ENCODE peak calls at places on chromosome 13, in seven cellular contexts. G, I, E, Q, P, H and O are unnamed samples.
A peak's percentile ranks its signal among the peaks of the same experiment; 100 is the strongest.

GRCh38 chr13:99310382-99311031 is 3.3 kb upstream of the GPR183 start:
- DNase-seq in H (no peak), P (no peak), Q (no peak), G (peak; percentile 52), I (peak; percentile 51), E (no peak), O (no peak)

GRCh38 chr13:42377640-42378382 is 105.9 kb downstream of the AKAP11 start:
- DNase-seq in P (no peak), E (no peak), Q (no peak), G (peak; percentile 39), I (no peak), H (no peak), O (no peak)

GRCh38 chr13:103067751-103068563 is 1.7 kb upstream of the SLC10A2 start:
- DNase-seq in Q (no peak), G (no peak), E (no peak), P (peak; percentile 86), I (no peak), H (no peak), O (no peak)

GRCh38 chr13:106362637-106363036 is 172.8 kb downstream of the EFNB2 start:
- DNase-seq in P (no peak), H (no peak), E (no peak), Q (no peak), G (no peak), I (no peak), O (no peak)

GRCh38 chr13:23570099-23570926 is at the start of gene TNFRSF19:
- DNase-seq in I (no peak), P (peak; percentile 63), Q (no peak), H (peak; percentile 76), E (peak; percentile 43), G (peak; percentile 79), O (peak; percentile 10)

GRCh38 chr13:101453784-101454201 is 1.3 kb downstream of the ITGBL1 start:
- DNase-seq in Q (peak; percentile 57), I (no peak), P (peak; percentile 64), E (peak; percentile 13), G (no peak), H (no peak), O (peak; percentile 65)

GRCh38 chr13:81987159-81987558 is 1646.2 kb upstream of the SPRY2 start:
- DNase-seq in H (no peak), E (no peak), I (no peak), G (no peak), P (no peak), Q (no peak), O (no peak)

GRCh38 chr13:50129065-50129922 is 114.0 kb downstream of the KCNRG start:
- DNase-seq in I (no peak), P (no peak), Q (peak; percentile 79), H (no peak), E (no peak), G (no peak), O (no peak)

GRCh38 chr13:46355906-46356305 is 31.1 kb downstream of the RUBCNL start:
- DNase-seq in E (no peak), I (no peak), H (no peak), Q (no peak), P (no peak), G (no peak), O (no peak)

GRCh38 chr13:107069107-107069776 is 501.3 kb upstream of the ARGLU1 start:
- DNase-seq in P (no peak), G (peak; percentile 20), H (no peak), I (no peak), Q (no peak), E (no peak), O (no peak)

GRCh38 chr13:80084086-80084676 is 256.7 kb downstream of the SPRY2 start:
- DNase-seq in E (no peak), I (no peak), H (no peak), P (no peak), G (peak; percentile 83), Q (no peak), O (no peak)

GRCh38 chr13:89565711-89566110 is 1781.8 kb upstream of the MIR17HG start:
- DNase-seq in G (no peak), E (no peak), P (no peak), Q (no peak), I (no peak), H (no peak), O (no peak)

GRCh38 chr13:50382511-50382910 is 367.3 kb downstream of the KCNRG start:
- DNase-seq in Q (no peak), H (no peak), E (no peak), I (no peak), P (no peak), G (no peak), O (no peak)

GRCh38 chr13:62483774-62484173 is 1068.1 kb upstream of the PCDH20 start:
- DNase-seq in E (no peak), I (no peak), Q (no peak), H (no peak), P (no peak), G (no peak), O (no peak)

GRCh38 chr13:43475135-43475534 is 311.6 kb downstream of the ENOX1 start:
- DNase-seq in I (no peak), E (peak; percentile 13), Q (no peak), H (no peak), G (no peak), P (no peak), O (no peak)

GRCh38 chr13:39531646-39532045 is 71.3 kb downstream of the LHFPL6 start:
- DNase-seq in G (no peak), P (no peak), Q (no peak), I (no peak), H (no peak), E (no peak), O (no peak)

GRCh38 chr13:61414686-61415664 is 674 bp downstream of the PCDH20 start:
- DNase-seq in I (peak; percentile 32), Q (peak; percentile 79), H (no peak), G (no peak), E (no peak), P (peak; percentile 94), O (peak; percentile 66)

GRCh38 chr13:51996660-51997059 is 14.6 kb downstream of the ATP7B start:
- DNase-seq in H (no peak), P (no peak), Q (no peak), I (no peak), E (no peak), G (no peak), O (no peak)

GRCh38 chr13:20351279-20352022 is 119.3 kb upstream of the GJB6 start:
- DNase-seq in E (no peak), Q (no peak), H (no peak), P (no peak), I (peak; percentile 61), G (peak; percentile 34), O (no peak)

GRCh38 chr13:36207672-36208071 is 6.7 kb downstream of the SOHLH2 start:
- DNase-seq in E (no peak), I (no peak), Q (no peak), H (no peak), G (no peak), P (no peak), O (no peak)

GRCh38 chr13:27792393-27793218 is at the start of gene GSX1:
- DNase-seq in H (peak; percentile 51), I (peak; percentile 39), P (peak; percentile 94), E (peak; percentile 77), Q (peak; percentile 88), G (peak; percentile 51), O (peak; percentile 48)

GRCh38 chr13:20197361-20197834 is 4.7 kb upstream of the GJB2 start:
- DNase-seq in P (no peak), I (no peak), Q (no peak), H (no peak), E (no peak), G (no peak), O (no peak)

GRCh38 chr13:83881917-83882625 is at the start of gene SLITRK1:
- DNase-seq in Q (peak; percentile 69), H (peak; percentile 29), I (no peak), E (peak; percentile 43), P (peak; percentile 97), G (peak; percentile 41), O (peak; percentile 41)

GRCh38 chr13:40271931-40272775 is 394.3 kb downstream of the FOXO1 start:
- DNase-seq in E (peak; percentile 45), P (peak; percentile 57), I (no peak), Q (peak; percentile 77), H (peak; percentile 45), G (peak; percentile 73), O (peak; percentile 78)

GRCh38 chr13:59119475-59119874 is 1044.3 kb downstream of the DIAPH3 start:
- DNase-seq in H (no peak), Q (no peak), I (no peak), E (no peak), G (no peak), P (no peak), O (no peak)

GRCh38 chr13:110559429-110559943 is 2.0 kb downstream of the RAB20 start:
- DNase-seq in I (no peak), Q (peak; percentile 80), P (no peak), G (peak; percentile 48), H (peak; percentile 37), E (peak; percentile 78), O (peak; percentile 96)
- H3K27ac ChIP-seq in I (no peak overlapping the region), Q (peak overlapping the region; percentile 98), P (no peak overlapping the region), G (no peak overlapping the region), H (peak overlapping the region; percentile 87), E (peak overlapping the region; percentile 99), O (peak overlapping the region; percentile 98)

DNA sequence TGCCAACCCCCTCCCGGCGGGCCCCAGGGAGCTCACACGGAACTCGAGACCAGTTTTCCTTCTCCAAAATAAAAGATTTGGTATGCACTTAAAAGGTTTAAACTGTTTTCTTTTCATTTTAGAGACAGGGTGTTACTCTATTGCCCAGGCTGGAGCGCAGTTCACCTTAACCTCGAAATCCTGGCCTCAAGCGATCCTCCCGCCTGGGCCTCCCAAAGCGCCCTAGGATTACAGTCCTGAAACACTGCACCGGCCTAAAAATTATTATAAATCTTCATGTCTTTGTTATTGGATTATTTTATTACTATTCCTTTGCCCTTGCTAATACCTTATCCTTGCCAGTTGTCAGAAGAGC is 553 bp upstream of the SLC7A1 start:
- DNase-seq in E (no peak), H (no peak), G (no peak), Q (no peak), P (no peak), I (no peak), O (no peak)
- H3K4me3 ChIP-seq in E (no peak overlapping the region), H (peak overlapping the region; percentile 83), G (peak overlapping the region; percentile 58), Q (peak overlapping the region; percentile 54), P (peak overlapping the region; percentile 77), I (peak overlapping the region; percentile 45), O (peak overlapping the region; percentile 33)

GRCh38 chr13:49098771-49099512 is 121.2 kb upstream of the MLNR start:
- DNase-seq in E (no peak), I (peak; percentile 20), G (no peak), H (no peak), P (no peak), Q (no peak), O (no peak)
- TF ChIP-seq CTCF in E (peak; percentile 53), I (peak; percentile 28), G (peak; percentile 59), H (peak; percentile 58), P (peak; percentile 74), Q (peak; percentile 50), O (peak; percentile 34)

DNA sequence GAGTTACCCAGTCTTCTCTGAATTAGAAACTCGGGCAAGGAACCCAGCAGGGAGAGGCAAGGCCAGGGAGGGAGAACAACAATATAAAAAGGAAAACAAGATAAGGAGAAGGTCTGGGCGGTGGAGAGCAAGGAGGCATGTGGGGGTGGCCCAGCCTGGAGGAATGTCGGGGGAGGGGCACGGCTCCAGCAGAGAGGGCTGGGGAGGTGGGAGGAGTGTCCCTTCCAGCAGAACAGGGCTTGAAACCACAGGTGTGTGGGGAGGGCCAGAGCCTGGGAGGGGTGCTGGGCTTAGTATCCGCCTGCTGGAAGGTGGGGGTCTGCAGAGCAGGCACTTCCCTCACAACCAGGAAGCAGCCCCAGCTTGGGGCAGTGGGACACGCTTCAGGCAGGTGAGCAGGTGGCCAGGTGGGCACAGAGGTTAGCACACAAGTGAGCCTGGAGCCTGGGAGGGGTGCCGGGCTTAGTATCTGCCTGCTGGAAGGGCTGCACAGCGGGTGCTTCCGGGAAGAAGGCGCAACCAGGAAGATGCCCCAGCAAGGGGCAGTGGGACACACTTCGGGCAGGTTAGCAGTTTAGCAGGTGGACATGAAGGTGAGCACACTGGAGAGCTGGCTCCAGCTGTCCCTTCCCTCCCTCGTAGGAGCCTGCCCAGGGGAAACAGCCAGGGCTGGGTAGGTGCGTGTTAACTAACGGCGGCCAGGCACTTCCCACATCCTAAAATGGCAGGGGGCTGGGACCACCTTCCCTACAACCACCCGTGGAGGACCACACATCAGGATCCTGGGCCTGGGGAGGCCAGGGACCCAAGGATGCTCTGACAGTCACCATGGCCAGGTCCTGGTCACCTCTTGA is 3.1 kb downstream of the GAS6 start:
- DNase-seq in H (peak; percentile 16), I (no peak), P (peak; percentile 94), E (no peak), G (no peak), Q (peak; percentile 59), O (peak; percentile 69)
- H3K27ac ChIP-seq in H (peak overlapping the region; percentile 97), I (no peak overlapping the region), P (peak overlapping the region; percentile 70), E (peak overlapping the region; percentile 13), G (no peak overlapping the region), Q (peak overlapping the region; percentile 22), O (peak overlapping the region; percentile 52)